ENCODE peak calls at places on chromosomes 4 and X, in nine cellular contexts. F is upper lobe of right lung, Z is dorsolateral prefrontal cortex, C is HepG2, G is foreskin fibroblast, O is Caco-2, T is AG04449, W is astrocyte of the spinal cord, P is coronary artery. Y is an unnamed sample.

GRCh38 chr4:96912731-96913130 is 1072.8 kb downstream of the PDHA2 start:
- DNase-seq in O (no peak), T (no peak), G (no peak), P (no peak), W (no peak), F (no peak), C (no peak), Z (no peak), Y (no peak)

GRCh38 chr4:185559913-185560281 is 24.6 kb upstream of the PDLIM3 start:
- DNase-seq in P (no peak), O (peak; percentile 79), F (no peak), T (no peak), W (peak; percentile 74), G (peak; percentile 26), Z (peak; percentile 47), C (peak; percentile 61), Y (peak; percentile 89)

GRCh38 chr4:41427306-41427882 is 110.6 kb upstream of the LIMCH1 start:
- DNase-seq in O (no peak), G (no peak), Z (no peak), T (no peak), C (no peak), P (no peak), F (no peak), W (no peak), Y (no peak)

GRCh38 chrX:19214248-19214787 is 92.0 kb upstream of the ADGRG2 start:
- DNase-seq in G (no peak), W (no peak), P (no peak), C (no peak), Z (no peak), T (no peak), F (no peak), O (no peak), Y (no peak)

GRCh38 chr4:172982151-172982590 is 186.4 kb upstream of the GALNT7 start:
- DNase-seq in F (no peak), C (no peak), G (peak; percentile 96), O (no peak), T (no peak), P (no peak), W (peak; percentile 92), Z (no peak), Y (peak; percentile 90)

GRCh38 chr4:96016615-96017299 is 176.9 kb downstream of the PDHA2 start:
- DNase-seq in F (no peak), C (no peak), P (no peak), O (no peak), T (no peak), W (peak; percentile 55), Z (no peak), G (no peak), Y (peak; percentile 76)

GRCh38 chrX:13110427-13111324 is 66.3 kb upstream of the FAM9C start:
- DNase-seq in G (peak; percentile 87), Z (no peak), F (no peak), T (peak; percentile 82), P (no peak), O (no peak), W (peak; percentile 92), C (no peak), Y (peak; percentile 96)

GRCh38 chrX:72487661-72488060 is 85.0 kb downstream of the HDAC8 start:
- DNase-seq in T (no peak), G (no peak), W (no peak), O (no peak), C (no peak), F (no peak), Z (no peak), P (no peak), Y (no peak)

GRCh38 chr4:9691221-9692065 is 90.0 kb upstream of the DRD5 start:
- DNase-seq in G (peak; percentile 88), P (peak; percentile 97), F (peak; percentile 98), C (peak; percentile 83), O (peak; percentile 96), Z (peak; percentile 97), W (peak; percentile 52), T (no peak), Y (peak; percentile 85)

GRCh38 chr4:74018116-74018515 is 19.6 kb upstream of the CXCL5 start:
- DNase-seq in P (no peak), O (no peak), G (no peak), F (no peak), C (no peak), Z (no peak), T (no peak), W (no peak), Y (no peak)

GRCh38 chrX:21946925-21947641 is 6.6 kb downstream of the SMS start:
- DNase-seq in C (no peak), P (no peak), F (no peak), W (peak; percentile 63), G (peak; percentile 55), T (no peak), Z (no peak), O (no peak), Y (peak; percentile 57)

GRCh38 chr4:141563721-141564120 is 72.7 kb upstream of the IL15 start:
- DNase-seq in W (no peak), T (no peak), G (peak; percentile 41), C (no peak), F (no peak), P (no peak), Z (no peak), O (no peak), Y (peak; percentile 22)

GRCh38 chr4:114311745-114312144 is 286.9 kb upstream of the UGT8 start:
- DNase-seq in O (no peak), G (no peak), P (no peak), W (no peak), F (no peak), C (no peak), T (no peak), Z (no peak), Y (no peak)

GRCh38 chr4:108156391-108156790 is 12.3 kb downstream of the LEF1 start:
- DNase-seq in G (no peak), Z (no peak), O (no peak), P (no peak), F (no peak), T (no peak), C (no peak), W (no peak), Y (no peak)

GRCh38 chrX:47802589-47802988 is 34.1 kb upstream of the ZNF81 start:
- DNase-seq in O (no peak), T (no peak), G (no peak), P (no peak), W (peak; percentile 7), Z (no peak), C (peak; percentile 10), F (no peak), Y (peak; percentile 10)

GRCh38 chr4:105558277-105558676 is 5.9 kb downstream of the ARHGEF38 start:
- DNase-seq in W (no peak), F (no peak), P (no peak), O (no peak), T (no peak), Z (no peak), G (no peak), C (no peak), Y (no peak)

GRCh38 chr4:80026080-80026479 is 46.9 kb downstream of the ANTXR2 start:
- DNase-seq in G (no peak), P (no peak), W (no peak), T (no peak), F (no peak), Z (no peak), C (no peak), O (no peak), Y (no peak)

GRCh38 chr4:122776916-122777315 is 44.4 kb downstream of the BBS12 start:
- DNase-seq in T (no peak), W (no peak), Z (no peak), P (no peak), O (no peak), C (no peak), F (no peak), G (peak; percentile 54), Y (peak; percentile 49)

DNA sequence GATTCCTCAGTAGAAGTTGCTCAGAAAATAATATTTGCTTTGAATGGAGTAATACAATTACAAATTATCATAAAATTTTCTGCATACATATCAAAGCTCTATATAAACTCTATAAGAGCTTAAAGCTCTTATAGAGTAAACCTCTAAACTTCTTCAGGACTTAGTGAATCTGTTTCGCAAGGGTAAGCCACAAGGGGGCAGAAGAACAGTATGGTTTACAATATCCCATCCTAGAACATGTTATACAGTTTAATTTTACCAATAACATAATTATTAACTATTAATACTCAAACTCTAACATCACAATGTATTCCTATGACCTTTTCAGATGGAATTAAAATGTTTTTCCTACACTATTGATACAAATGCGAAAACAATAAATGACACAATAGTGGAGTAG is 33.8 kb upstream of the SPANXN1 start:
- DNase-seq in O (no peak), F (no peak), P (no peak), G (no peak), W (peak; percentile 3), C (no peak), Z (peak; percentile 19), T (no peak), Y (no peak)
- TF ChIP-seq CTCF in O (no peak), F (peak; percentile 17), P (no peak), G (no peak), W (peak; percentile 28), C (no peak), Z (peak; percentile 55), T (no peak), Y (peak; percentile 0)

GRCh38 chrX:11427082-11428033 is 134.1 kb downstream of the AMELX start:
- DNase-seq in Z (no peak), P (no peak), O (no peak), C (no peak), T (no peak), F (peak; percentile 74), W (no peak), G (peak; percentile 46), Y (no peak)
- H3K4me3 ChIP-seq in Z (peak overlapping the region; percentile 49), P (peak overlapping the region; percentile 79), O (no peak overlapping the region), C (no peak overlapping the region), T (peak overlapping the region; percentile 60), F (peak overlapping the region; percentile 50), W (peak overlapping the region; percentile 46), G (peak overlapping the region; percentile 54), Y (peak overlapping the region; percentile 59)

GRCh38 chrX:104918122-104918521 is 302.4 kb downstream of the TEX13A start:
- DNase-seq in F (no peak), W (no peak), P (no peak), Z (no peak), G (no peak), C (no peak), O (no peak), T (no peak), Y (no peak)

GRCh38 chrX:104913348-104913747 is 307.1 kb downstream of the TEX13A start:
- DNase-seq in W (peak; percentile 4), G (peak; percentile 2), O (no peak), C (peak; percentile 1), P (no peak), T (no peak), Z (no peak), F (no peak), Y (peak; percentile 16)
- TF ChIP-seq CTCF in W (peak; percentile 44), G (peak; percentile 21), O (peak; percentile 47), C (peak; percentile 15), P (no peak), T (peak; percentile 34), Z (peak; percentile 43), F (peak; percentile 29), Y (peak; percentile 45)

DNA sequence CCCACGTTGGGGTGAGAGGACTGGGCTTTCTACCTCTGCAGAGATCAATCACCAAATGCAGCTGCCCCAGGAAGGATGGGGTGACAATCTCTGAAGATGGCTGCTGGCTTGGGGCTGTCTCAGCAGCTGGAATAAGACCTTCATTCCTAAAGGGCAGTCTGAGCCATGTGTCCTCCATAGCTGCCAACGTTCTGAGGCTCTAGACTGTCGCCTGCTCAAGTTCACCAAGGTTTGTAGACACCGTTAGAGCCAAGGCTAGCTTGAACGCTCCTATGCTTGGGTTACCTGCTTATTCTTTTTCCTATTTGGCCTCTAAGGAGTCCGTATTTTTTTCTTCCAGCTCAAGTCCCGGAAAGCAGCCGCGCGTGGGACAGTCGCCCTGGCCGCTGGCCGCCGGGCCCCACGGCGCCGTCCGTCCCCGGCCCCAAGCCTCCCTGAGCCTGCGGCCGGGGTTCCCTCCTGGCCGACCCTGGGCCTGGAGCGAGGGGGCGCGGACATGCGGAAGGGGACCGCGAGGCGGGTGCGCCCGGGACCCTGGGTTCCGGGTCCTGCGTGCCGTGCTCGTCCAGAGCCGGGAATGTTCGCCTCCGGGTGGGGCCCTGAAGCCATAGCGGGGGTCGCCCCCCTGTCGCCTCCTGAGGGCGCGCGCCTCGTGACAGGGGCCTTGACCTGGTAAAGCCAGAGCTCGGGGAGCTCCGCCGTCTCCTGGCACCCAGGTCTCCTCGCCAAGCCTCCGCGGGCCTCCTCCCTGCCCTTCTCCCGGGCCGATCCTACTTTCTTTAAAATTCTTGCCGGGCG is 23.3 kb downstream of the MRFAP1 start:
- DNase-seq in F (no peak), P (no peak), O (no peak), C (no peak), Z (no peak), W (no peak), T (no peak), G (peak; percentile 34), Y (no peak)
- H3K4me3 ChIP-seq in F (peak overlapping the region; percentile 26), P (peak overlapping the region; percentile 71), O (no peak overlapping the region), C (no peak overlapping the region), Z (peak overlapping the region; percentile 45), W (no peak overlapping the region), T (no peak overlapping the region), G (peak overlapping the region; percentile 7), Y (no peak overlapping the region)